ENCODE peak calls at places on chromosomes 6 and 20, in eight cellular contexts. A is CD8-positive, alpha-beta T cell; K is CD8-positive, alpha-beta memory T cell; W is CD4-positive, CD25-positive, alpha-beta regulatory T cell; Z is aorta; C is naive thymus-derived CD4-positive, alpha-beta T cell; Y is upper lobe of right lung; U is mammary epithelial cell. S is an unnamed sample.
A peak's percentile ranks its signal among the peaks of the same experiment; 100 is the strongest.

GRCh38 chr20:33648396-33649004 is 13.6 kb upstream of the C20orf144 start:
- DNase-seq in C (no peak), A (no peak), K (no peak), Y (peak; percentile 56), Z (no peak), U (peak; percentile 38), W (no peak), S (no peak)

GRCh38 chr20:62795023-62795761 is 1.1 kb upstream of the MRGBP start:
- DNase-seq in U (peak; percentile 53), Y (peak; percentile 80), K (peak; percentile 56), A (peak; percentile 80), C (peak; percentile 73), W (peak; percentile 67), Z (no peak), S (peak; percentile 42)

GRCh38 chr20:55057779-55058415 is 582.5 kb downstream of the DOK5 start:
- DNase-seq in K (no peak), Y (no peak), W (no peak), A (no peak), U (peak; percentile 8), C (no peak), Z (no peak), S (no peak)

GRCh38 chr6:153090241-153090930 is 40.7 kb downstream of the RGS17 start:
- DNase-seq in C (no peak), W (no peak), U (peak; percentile 84), Y (no peak), K (no peak), Z (no peak), A (no peak), S (no peak)

GRCh38 chr6:84871925-84872324 is 107.5 kb upstream of the TBX18 start:
- DNase-seq in Y (no peak), W (no peak), Z (no peak), A (no peak), K (no peak), C (no peak), U (peak; percentile 37), S (no peak)

GRCh38 chr6:104887350-104887749 is 27.6 kb upstream of the HACE1 start:
- DNase-seq in C (no peak), K (no peak), U (peak; percentile 43), A (no peak), Z (no peak), W (peak; percentile 2), Y (no peak), S (no peak)

GRCh38 chr20:2822073-2822472 is 5.9 kb downstream of the TMEM239 start:
- DNase-seq in Y (no peak), W (peak; percentile 53), A (peak; percentile 72), C (peak; percentile 64), Z (no peak), K (peak; percentile 32), U (no peak), S (peak; percentile 38)

GRCh38 chr6:152952866-152953509 is 29.9 kb downstream of the FBXO5 start:
- DNase-seq in Y (no peak), K (no peak), Z (no peak), U (peak; percentile 20), A (no peak), C (no peak), W (peak; percentile 9), S (no peak)

GRCh38 chr6:98944598-98945011 is 3.1 kb downstream of the FBXL4 start:
- DNase-seq in W (no peak), U (peak; percentile 13), Z (no peak), Y (no peak), K (no peak), C (no peak), A (no peak), S (no peak)

GRCh38 chr6:158008894-158009891 is 27.5 kb downstream of the SYNJ2 start:
- DNase-seq in C (peak; percentile 31), W (peak; percentile 21), A (no peak), K (no peak), Y (peak; percentile 68), U (peak; percentile 17), Z (peak; percentile 76), S (no peak)

GRCh38 chr6:140537834-140538680 is 1163.6 kb upstream of the CITED2 start:
- DNase-seq in Z (no peak), K (no peak), C (no peak), A (no peak), U (peak; percentile 72), W (no peak), Y (no peak), S (no peak)

GRCh38 chr6:134026597-134026996 is 25.8 kb downstream of the SLC2A12 start:
- DNase-seq in Z (no peak), C (no peak), K (no peak), U (peak; percentile 54), Y (no peak), A (no peak), W (no peak), S (no peak)

GRCh38 chr20:37986873-37987601 is 46.2 kb downstream of the TTI1 start:
- DNase-seq in U (no peak), C (no peak), K (no peak), A (no peak), Z (peak; percentile 86), Y (peak; percentile 84), W (no peak), S (no peak)

DNA sequence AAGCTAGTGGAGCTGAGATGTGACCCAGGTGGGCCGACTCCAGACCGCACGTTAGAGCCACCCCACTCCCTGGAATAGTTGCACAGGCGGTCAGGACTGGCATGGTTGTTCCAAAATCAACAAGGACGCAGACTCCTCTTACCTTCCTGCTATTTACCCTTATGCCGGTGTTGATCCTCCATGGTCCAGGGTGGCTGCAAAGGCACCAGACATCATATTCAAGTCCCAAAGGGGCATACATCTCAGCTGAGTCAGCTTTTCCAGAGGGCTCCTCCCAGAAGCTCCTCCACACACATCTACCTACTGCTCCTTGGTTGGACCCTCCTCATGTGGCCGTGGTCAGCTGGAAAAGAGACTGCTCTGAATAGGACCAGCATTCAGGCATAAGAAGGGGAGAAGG is 112.2 kb downstream of the SYCP2 start:
- DNase-seq in C (no peak), K (no peak), Z (peak; percentile 21), A (no peak), Y (no peak), U (no peak), W (no peak), S (no peak)
- H3K9me3 ChIP-seq in C (no peaks in the 10 kb centered on the region), K (no peaks in the 10 kb centered on the region), Z (no peaks in the 10 kb centered on the region), A (no peaks in the 10 kb centered on the region), Y (no peaks in the 10 kb centered on the region), U (no peaks in the 10 kb centered on the region), W (no peaks in the 10 kb centered on the region), S (no peaks in the 10 kb centered on the region)

DNA sequence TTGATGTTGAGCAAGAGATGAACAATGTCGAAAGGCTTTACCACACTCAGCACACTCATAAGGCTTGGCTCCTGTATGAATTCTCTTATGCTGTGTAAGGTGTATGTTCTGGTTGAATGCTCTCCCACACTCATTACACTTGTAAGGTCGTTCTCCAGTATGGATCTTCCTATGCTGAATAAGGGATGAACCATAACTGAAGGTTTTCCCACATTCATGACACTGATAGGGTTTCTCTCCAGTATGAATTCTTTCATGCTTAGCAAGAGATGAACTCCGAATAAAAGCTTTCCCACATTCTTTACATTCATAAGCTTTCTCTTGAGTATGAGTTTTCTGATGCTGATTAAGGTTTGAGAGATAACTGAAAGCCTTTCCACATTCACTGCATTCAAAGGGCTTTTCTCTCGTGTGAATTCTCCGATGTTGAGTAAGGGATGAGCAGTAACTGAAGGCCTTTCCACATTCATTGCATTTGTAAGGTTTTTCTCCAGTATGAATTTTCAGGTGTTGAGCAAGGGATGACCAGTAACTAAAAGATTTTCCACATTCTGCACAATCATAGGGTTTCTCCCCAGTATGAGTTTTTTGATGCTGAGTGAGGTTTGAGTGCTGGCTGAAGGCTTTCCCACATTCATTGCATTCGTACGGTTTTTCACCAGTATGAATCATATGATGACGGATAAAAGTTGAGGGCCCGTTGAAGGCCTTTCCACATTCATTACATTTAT is 21.1 kb downstream of the ZNF184 start:
- DNase-seq in U (no peak), K (no peak), Y (no peak), A (no peak), W (no peak), C (no peak), Z (no peak), S (no peak)
- H3K9me3 ChIP-seq in U (peaks cover 75% of the 10 kb centered on the region), K (peaks cover 82% of the 10 kb centered on the region), Y (peaks cover 74% of the 10 kb centered on the region), A (peaks cover 60% of the 10 kb centered on the region), W (peaks cover 90% of the 10 kb centered on the region), C (peaks cover 27% of the 10 kb centered on the region), Z (peaks cover 18% of the 10 kb centered on the region), S (peaks cover 76% of the 10 kb centered on the region)

GRCh38 chr6:89527634-89528033 is 94.7 kb downstream of the ANKRD6 start:
- DNase-seq in K (no peak), W (peak; percentile 27), C (no peak), Y (no peak), Z (no peak), U (peak; percentile 66), A (no peak), S (no peak)

GRCh38 chr6:89528865-89529264 is 95.9 kb downstream of the ANKRD6 start:
- DNase-seq in Z (no peak), Y (no peak), W (no peak), K (no peak), C (no peak), A (no peak), U (no peak), S (no peak)

GRCh38 chr6:89526563-89526869 is 93.6 kb downstream of the ANKRD6 start:
- DNase-seq in Y (no peak), C (no peak), K (no peak), Z (no peak), U (no peak), W (no peak), A (no peak), S (no peak)

GRCh38 chr6:89522778-89523177 is 89.8 kb downstream of the ANKRD6 start:
- DNase-seq in U (no peak), K (no peak), A (no peak), C (no peak), W (no peak), Y (no peak), Z (no peak), S (no peak)

DNA sequence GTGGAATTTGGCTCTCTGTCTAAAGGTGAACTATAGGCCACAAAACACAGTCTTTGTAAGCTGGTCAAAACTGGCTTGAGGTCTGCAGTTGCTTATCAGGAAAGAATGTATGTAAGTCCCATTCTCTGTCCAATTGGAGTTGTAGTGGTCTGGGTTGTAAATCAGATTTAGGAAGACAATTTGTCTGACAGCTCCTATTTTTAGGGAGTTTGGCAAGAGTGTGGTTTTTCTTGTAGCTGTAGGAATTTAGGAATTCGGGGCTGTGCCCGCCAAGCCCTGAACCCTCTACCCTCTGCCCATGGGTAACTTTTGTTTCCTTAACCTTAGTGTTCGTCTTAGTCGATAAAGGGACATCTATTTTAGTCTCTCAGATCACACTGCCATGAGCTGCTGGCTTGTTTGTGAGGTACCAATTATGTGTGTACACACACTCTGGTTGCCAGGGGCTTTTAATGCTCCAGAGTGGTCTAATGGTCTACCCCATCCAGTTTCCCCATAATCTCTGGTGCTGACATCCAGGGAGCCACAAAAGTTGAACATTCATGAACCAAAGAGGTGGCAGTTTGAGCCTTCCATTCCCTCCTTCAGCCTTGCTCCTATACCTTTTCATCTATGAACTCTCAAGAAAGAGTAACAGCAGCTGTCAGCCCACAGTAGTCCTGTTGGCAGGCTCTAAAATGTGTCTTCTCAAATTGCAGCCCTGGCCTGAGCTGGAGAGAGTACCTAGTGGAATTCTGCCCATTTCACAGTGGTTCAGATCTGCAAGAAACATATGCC is 93.0 kb downstream of the ANKRD6 start:
- DNase-seq in Y (no peak), U (no peak), K (no peak), C (no peak), A (no peak), W (no peak), Z (no peak), S (no peak)
- H3K9me3 ChIP-seq in Y (no peaks in the 10 kb centered on the region), U (no peaks in the 10 kb centered on the region), K (no peaks in the 10 kb centered on the region), C (no peaks in the 10 kb centered on the region), A (no peaks in the 10 kb centered on the region), W (no peaks in the 10 kb centered on the region), Z (no peaks in the 10 kb centered on the region), S (no peaks in the 10 kb centered on the region)

DNA sequence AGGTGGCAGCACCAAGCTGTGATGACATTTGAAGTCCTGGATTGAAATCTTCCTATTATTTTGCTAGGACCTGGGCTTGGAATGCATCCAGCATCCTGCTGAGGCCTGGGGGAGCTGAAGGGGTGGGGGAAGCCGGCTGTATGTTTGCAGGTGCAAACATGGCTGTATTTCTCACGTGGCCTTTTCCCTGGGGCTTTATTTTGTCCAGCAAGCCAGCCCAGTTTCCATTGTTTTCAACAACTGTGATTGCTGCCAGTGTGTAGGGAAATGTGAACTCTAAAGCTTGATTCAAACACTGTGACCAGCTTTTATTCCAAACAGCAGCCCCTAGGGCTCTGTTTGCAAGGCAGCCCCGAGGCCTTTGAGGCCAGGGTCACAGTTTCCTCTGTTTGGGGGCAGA is 683.0 kb downstream of the DHX35 start:
- DNase-seq in Z (no peak), C (no peak), W (no peak), K (no peak), Y (no peak), A (no peak), U (no peak), S (no peak)
- H3K9me3 ChIP-seq in Z (no peaks in the 10 kb centered on the region), C (no peaks in the 10 kb centered on the region), W (no peaks in the 10 kb centered on the region), K (no peaks in the 10 kb centered on the region), Y (no peaks in the 10 kb centered on the region), A (no peaks in the 10 kb centered on the region), U (no peaks in the 10 kb centered on the region), S (peaks cover 4% of the 10 kb centered on the region)